ENCODE peak calls at places on chromosomes 4 and X, in ten cellular contexts. N is fibroblast of lung, L is psoas muscle, G is neural progenitor cell, S is tibial artery, A is OCI-LY7, Q is RWPE2, V is Panc1, O is upper lobe of right lung, B is heart left ventricle. Y is an unnamed sample. For H3K4me1, the result is how much of the 10 kb centered on the place peaks cover.

GRCh38 chr4:17523626-17524025 is 8.7 kb downstream of the CLRN2 start:
- DNase-seq in N (no peak), L (no peak), G (no peak), S (no peak), A (no peak), Q (no peak), V (no peak), O (no peak), B (no peak), Y (no peak)

GRCh38 chr4:80182237-80182866 is 15.0 kb upstream of the PRDM8 start:
- DNase-seq in N (no peak), L (no peak), G (no peak), S (no peak), A (no peak), Q (no peak), V (no peak), O (no peak), B (no peak), Y (no peak)

GRCh38 chr4:114386637-114387233 is 211.9 kb upstream of the UGT8 start:
- DNase-seq in N (peak), L (no peak), G (peak), S (no peak), A (peak), Q (no peak), V (no peak), O (no peak), B (no peak), Y (peak)

GRCh38 chrX:71514367-71515038 is 18.4 kb upstream of the OGT start:
- DNase-seq in N (no peak), L (no peak), G (no peak), S (no peak), A (no peak), Q (no peak), V (no peak), O (no peak), B (no peak), Y (no peak)

GRCh38 chr4:88900432-88900831 is 156.6 kb downstream of the FAM13A start:
- DNase-seq in N (peak), L (no peak), G (no peak), S (no peak), A (no peak), Q (no peak), V (no peak), O (no peak), B (no peak), Y (no peak)

GRCh38 chr4:2402053-2402452 is 16.4 kb downstream of the ZFYVE28 start:
- DNase-seq in N (peak), L (peak), G (peak), S (no peak), A (no peak), Q (no peak), V (no peak), O (peak), B (peak), Y (peak)

GRCh38 chr4:57499786-57500185 is 389.6 kb upstream of the IGFBP7 start:
- DNase-seq in N (peak), L (no peak), G (no peak), S (no peak), A (no peak), Q (no peak), V (no peak), O (no peak), B (no peak), Y (no peak)

GRCh38 chr4:82045267-82045666 is 328.5 kb downstream of the HNRNPD start:
- DNase-seq in N (no peak), L (no peak), G (no peak), S (no peak), A (no peak), Q (no peak), V (no peak), O (no peak), B (no peak), Y (no peak)

GRCh38 chr4:147741190-147741788 is 9.4 kb downstream of the ARHGAP10 start:
- DNase-seq in N (peak), L (no peak), G (peak), S (no peak), A (no peak), Q (no peak), V (no peak), O (no peak), B (no peak), Y (peak)

GRCh38 chr4:152734015-152734698 is 45.4 kb downstream of the TIGD4 start:
- DNase-seq in N (no peak), L (no peak), G (no peak), S (no peak), A (no peak), Q (no peak), V (no peak), O (no peak), B (no peak), Y (no peak)

GRCh38 chrX:150712619-150713018 is 19.4 kb downstream of the MTMR1 start:
- DNase-seq in N (no peak), L (no peak), G (no peak), S (no peak), A (peak), Q (no peak), V (no peak), O (no peak), B (no peak), Y (no peak)

GRCh38 chr4:185479507-185479971 is 8.0 kb upstream of the CCDC110 start:
- DNase-seq in N (no peak), L (no peak), G (no peak), S (no peak), A (peak), Q (no peak), V (no peak), O (no peak), B (no peak), Y (no peak)

GRCh38 chr4:88522702-88523324 is 763 bp downstream of the PYURF start:
- DNase-seq in N (peak), L (peak), G (peak), S (no peak), A (peak), Q (no peak), V (no peak), O (peak), B (peak), Y (peak)

GRCh38 chr4:156638925-156639605 is 332.5 kb downstream of the PDGFC start:
- DNase-seq in N (peak), L (no peak), G (no peak), S (no peak), A (no peak), Q (no peak), V (no peak), O (no peak), B (no peak), Y (peak)

GRCh38 chr4:61528595-61528994 is 328.5 kb downstream of the ADGRL3 start:
- DNase-seq in N (no peak), L (no peak), G (no peak), S (no peak), A (no peak), Q (no peak), V (no peak), O (no peak), B (no peak), Y (no peak)

GRCh38 chrX:154068560-154068959 is 29.0 kb downstream of the MECP2 start:
- DNase-seq in N (no peak), L (no peak), G (no peak), S (no peak), A (no peak), Q (no peak), V (no peak), O (no peak), B (no peak), Y (no peak)

GRCh38 chr4:169184236-169184635 is 86.5 kb downstream of the SH3RF1 start:
- DNase-seq in N (peak), L (no peak), G (no peak), S (no peak), A (no peak), Q (no peak), V (no peak), O (no peak), B (no peak), Y (no peak)

GRCh38 chr4:141346144-141346543 is 125.4 kb downstream of the ZNF330 start:
- DNase-seq in N (peak), L (no peak), G (peak), S (no peak), A (peak), Q (no peak), V (no peak), O (no peak), B (peak), Y (peak)

GRCh38 chr4:116020141-116020722 is 906.8 kb upstream of the NDST4 start:
- DNase-seq in N (no peak), L (no peak), G (peak), S (no peak), A (peak), Q (no peak), V (no peak), O (no peak), B (no peak), Y (no peak)

GRCh38 chr4:38759077-38759789 is 23.6 kb downstream of the TLR10 start:
- DNase-seq in N (peak), L (no peak), G (peak), S (peak), A (peak), Q (no peak), V (no peak), O (no peak), B (peak), Y (peak)

GRCh38 chrX:75547783-75548182 is 24.9 kb upstream of the ZDHHC15 start:
- DNase-seq in N (peak), L (peak), G (no peak), S (peak), A (no peak), Q (no peak), V (no peak), O (peak), B (peak), Y (peak)

GRCh38 chr4:98657531-98658286 is 702 bp downstream of the TSPAN5 start:
- DNase-seq in N (peak), L (peak), G (peak), S (no peak), A (no peak), Q (peak), V (no peak), O (no peak), B (peak), Y (peak)

GRCh38 chr4:153465922-153466636 is at the start of gene TMEM131L:
- DNase-seq in N (peak), L (peak), G (peak), S (peak), A (peak), Q (no peak), V (no peak), O (peak), B (peak), Y (peak)

GRCh38 chrX:41909068-41909467 is 14.3 kb downstream of the CASK start:
- DNase-seq in N (no peak), L (no peak), G (no peak), S (no peak), A (no peak), Q (no peak), V (no peak), O (no peak), B (no peak), Y (no peak)

GRCh38 chrX:2406891-2407518 is 93.8 kb downstream of the DHRSX start:
- DNase-seq in N (no peak), L (no peak), G (no peak), S (no peak), A (no peak), Q (no peak), V (no peak), O (no peak), B (no peak), Y (no peak)

GRCh38 chr4:111269439-111269838 is 646.6 kb upstream of the PITX2 start:
- DNase-seq in N (peak), L (no peak), G (no peak), S (no peak), A (no peak), Q (no peak), V (no peak), O (no peak), B (no peak), Y (no peak)

GRCh38 chr4:62232755-62233280 is 1032.7 kb downstream of the ADGRL3 start:
- DNase-seq in N (no peak), L (no peak), G (peak), S (no peak), A (no peak), Q (no peak), V (no peak), O (no peak), B (no peak), Y (peak)

GRCh38 chr4:158799856-158800255 is 31.0 kb downstream of the FNIP2 start:
- DNase-seq in N (no peak), L (no peak), G (no peak), S (no peak), A (no peak), Q (no peak), V (no peak), O (no peak), B (no peak), Y (no peak)

GRCh38 chrX:50448565-50448964 is 22.1 kb downstream of the DGKK start:
- DNase-seq in N (no peak), L (no peak), G (no peak), S (no peak), A (peak), Q (no peak), V (no peak), O (no peak), B (no peak), Y (no peak)

GRCh38 chrX:115047181-115047580 is 29.8 kb upstream of the IL13RA2 start:
- DNase-seq in N (peak), L (no peak), G (no peak), S (no peak), A (no peak), Q (no peak), V (no peak), O (no peak), B (no peak), Y (no peak)

GRCh38 chrX:40298569-40298968 is 200.8 kb upstream of the BCOR start:
- DNase-seq in N (no peak), L (no peak), G (no peak), S (no peak), A (no peak), Q (no peak), V (no peak), O (no peak), B (no peak), Y (peak)

GRCh38 chr4:1469043-1469442 is 62.8 kb upstream of the NKX1-1 start:
- DNase-seq in N (no peak), L (peak), G (no peak), S (no peak), A (no peak), Q (peak), V (no peak), O (no peak), B (no peak), Y (no peak)

GRCh38 chrX:69257504-69258127 is 92.4 kb upstream of the PJA1 start:
- DNase-seq in N (no peak), L (no peak), G (no peak), S (no peak), A (no peak), Q (no peak), V (no peak), O (no peak), B (no peak), Y (no peak)

GRCh38 chrX:119429471-119429870 is 30.3 kb downstream of the SLC25A43 start:
- DNase-seq in N (peak), L (no peak), G (no peak), S (no peak), A (no peak), Q (no peak), V (no peak), O (no peak), B (no peak), Y (peak)

GRCh38 chr4:152729466-152729865 is 49.7 kb upstream of the TMEM154 start:
- DNase-seq in N (peak), L (no peak), G (no peak), S (no peak), A (no peak), Q (no peak), V (no peak), O (no peak), B (no peak), Y (peak)

GRCh38 chr4:113382704-113383103 is 333.3 kb downstream of the ANK2 start:
- DNase-seq in N (no peak), L (no peak), G (no peak), S (no peak), A (no peak), Q (no peak), V (no peak), O (no peak), B (no peak), Y (no peak)

GRCh38 chr4:182212211-182212761 is 30.9 kb upstream of the TENM3 start:
- DNase-seq in N (peak), L (no peak), G (peak), S (no peak), A (no peak), Q (no peak), V (no peak), O (peak), B (no peak), Y (peak)

GRCh38 chrX:67636532-67636931 is 92.7 kb downstream of the AR start:
- DNase-seq in N (peak), L (no peak), G (no peak), S (no peak), A (no peak), Q (no peak), V (no peak), O (no peak), B (no peak), Y (no peak)

GRCh38 chr4:100495074-100495473 is 22.7 kb downstream of the EMCN start:
- DNase-seq in N (no peak), L (no peak), G (no peak), S (no peak), A (no peak), Q (no peak), V (no peak), O (no peak), B (no peak), Y (no peak)

DNA sequence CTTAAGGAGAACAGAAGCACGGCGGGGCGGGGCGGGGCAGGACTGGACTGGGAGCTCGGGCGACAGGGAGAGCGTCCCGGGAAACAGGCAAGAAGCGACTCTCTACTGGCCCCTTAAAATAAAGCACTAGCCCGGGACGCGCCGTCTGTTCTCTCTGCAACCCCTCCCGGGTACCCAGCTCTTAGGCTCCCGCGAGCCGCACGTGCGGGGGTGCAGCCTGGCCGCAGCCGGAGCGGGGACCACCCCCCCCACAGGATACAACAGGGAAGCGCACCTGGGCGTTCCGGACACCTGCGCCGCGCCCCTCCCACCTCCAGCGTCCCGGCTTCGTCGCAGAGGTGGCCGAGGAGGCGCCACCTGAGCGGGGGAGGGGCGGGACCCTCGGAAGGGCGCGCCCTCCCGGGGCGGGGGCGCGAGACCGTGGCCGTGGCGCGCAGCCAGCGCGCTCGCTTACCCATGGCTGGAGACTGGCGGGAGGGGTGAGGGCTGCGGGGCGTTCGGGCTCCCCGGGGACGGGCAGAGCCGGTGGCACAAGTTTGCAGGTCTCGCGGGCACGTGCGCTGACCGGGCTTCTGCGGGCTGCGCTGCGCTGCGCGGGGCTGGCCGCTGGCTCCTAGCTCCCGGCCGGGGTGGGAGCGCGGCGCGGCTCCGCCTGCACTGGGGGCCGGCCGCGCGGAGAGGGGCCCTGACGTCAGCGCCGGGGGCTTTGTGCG is 91.5 kb downstream of the GEMIN8 start:
- DNase-seq in N (peak), L (no peak), G (peak), S (no peak), A (no peak), Q (no peak), V (no peak), O (peak), B (no peak), Y (peak)
- H3K4me1 ChIP-seq in N (under half), L (under half), G (under half), S (under half), A (under half), Q (under half), V (under half), O (under half), B (under half), Y (under half)

DNA sequence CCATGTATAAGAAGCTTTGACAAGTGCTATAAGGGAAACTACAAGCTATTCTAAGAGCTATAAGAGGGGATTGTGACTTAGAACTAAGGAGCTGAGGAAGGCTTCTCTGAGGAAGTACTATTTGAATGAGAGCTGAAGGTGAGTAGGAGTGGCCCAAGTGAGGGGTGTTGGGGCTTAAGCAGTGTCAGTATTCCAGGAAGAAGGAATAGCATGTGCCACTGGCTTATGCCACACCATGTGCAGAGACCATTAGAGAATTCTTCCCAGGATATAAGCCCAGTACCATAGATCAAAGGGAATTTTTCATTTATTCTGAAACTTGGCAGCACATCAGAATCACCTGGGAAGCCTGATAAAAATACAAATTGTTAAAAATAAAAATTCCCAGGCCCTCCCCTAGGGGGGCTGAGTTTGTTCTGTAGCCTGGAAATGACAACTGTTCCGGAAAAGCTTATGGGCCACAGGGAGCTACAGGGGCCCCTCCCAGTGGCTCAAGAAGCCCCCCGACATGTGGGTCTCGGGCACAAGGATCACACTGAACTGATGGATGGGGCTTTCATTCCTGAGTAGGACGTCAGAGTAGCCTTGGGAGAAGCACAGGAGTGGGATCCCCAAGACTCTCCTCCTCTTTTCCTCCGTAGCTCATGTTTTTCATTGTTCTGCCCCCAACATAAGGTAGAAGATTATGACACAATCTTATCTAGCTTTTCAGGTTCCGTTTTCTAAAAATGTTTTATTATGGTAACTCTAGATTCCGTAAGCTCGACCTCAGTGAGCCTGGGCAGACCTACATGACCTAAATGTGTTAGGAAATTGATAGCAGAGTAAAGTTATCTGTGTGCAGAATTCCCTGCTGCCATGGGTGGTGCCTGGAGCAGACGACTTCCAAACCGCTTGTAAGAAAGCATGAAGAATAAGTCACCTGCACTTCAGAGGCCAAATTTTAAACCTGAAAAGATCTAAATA is 119.3 kb downstream of the AFF1 start:
- DNase-seq in N (no peak), L (no peak), G (no peak), S (no peak), A (peak), Q (no peak), V (no peak), O (no peak), B (no peak), Y (no peak)
- TF ChIP-seq CTCF in N (no peak), L (no peak), G (no peak), S (no peak), A (no peak), Q (no peak), V (no peak), O (no peak), B (no peak), Y (no peak)

DNA sequence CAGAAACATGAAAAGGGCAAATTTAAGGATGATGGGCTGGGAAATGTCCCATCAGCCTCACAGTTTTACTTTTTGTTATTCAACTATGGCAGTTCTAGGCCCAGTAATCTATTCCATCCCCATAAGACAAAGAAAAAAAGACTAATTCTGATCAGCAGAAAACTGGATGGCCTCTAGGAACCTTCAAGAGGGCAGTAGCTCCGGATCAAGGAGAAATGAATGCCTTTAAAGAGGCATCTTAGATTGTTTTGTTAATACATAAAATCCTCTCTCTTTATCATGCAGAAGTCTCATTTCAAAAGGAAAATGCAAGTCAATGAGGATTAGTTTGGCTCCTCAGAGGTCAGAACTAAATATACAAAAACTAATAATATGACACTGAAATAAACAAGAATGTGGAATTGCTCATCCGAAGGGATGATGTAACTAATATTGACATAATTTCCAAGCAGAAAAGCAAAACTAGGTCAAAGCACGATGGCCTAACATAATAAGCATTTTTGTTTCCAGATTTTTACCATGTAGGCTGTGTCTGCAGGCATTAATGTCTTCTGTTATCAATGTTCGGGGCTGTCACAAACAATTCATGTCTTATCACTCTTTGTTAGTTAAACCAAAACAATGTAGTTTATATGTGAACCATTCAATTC is 8.8 kb downstream of the MID1 start:
- DNase-seq in N (peak), L (no peak), G (no peak), S (no peak), A (no peak), Q (no peak), V (no peak), O (no peak), B (no peak), Y (no peak)
- H3K4me1 ChIP-seq in N (under half), L (under half), G (under half), S (under half), A (under half), Q (under half), V (under half), O (under half), B (under half), Y (under half)

GRCh38 chrX:28701222-28701621 is 114.0 kb downstream of the IL1RAPL1 start:
- DNase-seq in N (no peak), L (no peak), G (no peak), S (no peak), A (no peak), Q (no peak), V (no peak), O (no peak), B (no peak), Y (peak)
- TF ChIP-seq CTCF in N (no peak), L (no peak), G (peak), S (no peak), A (peak), Q (peak), V (peak), O (no peak), B (no peak), Y (no peak)

Y was measured in cardiac muscle cell.